ENCODE peak calls at places on chromosomes 2 and 18, in ten cellular contexts. G is uterus, E is NB4, B is IMR-90, X is Peyer's patch, R is adrenal gland, H is A549, F is transverse colon, Y is K562, S is HCT116. A is an unnamed sample.
A peak's percentile ranks its signal among the peaks of the same experiment; 100 is the strongest.

GRCh38 chr2:239639366-239640185 is 238.8 kb upstream of the HDAC4 start:
- DNase-seq in G (no peak), E (no peak), B (no peak), X (no peak), R (no peak), H (no peak), F (no peak), Y (no peak), S (no peak), A (no peak)

GRCh38 chr2:236743623-236744280 is 174.1 kb downstream of the ACKR3 start:
- DNase-seq in G (no peak), E (no peak), B (peak; percentile 18), X (no peak), R (no peak), H (no peak), F (no peak), Y (no peak), S (no peak), A (no peak)

GRCh38 chr18:76447268-76447890 is 47.7 kb downstream of the ZNF516 start:
- DNase-seq in G (peak; percentile 68), E (no peak), B (no peak), X (no peak), R (no peak), H (no peak), F (no peak), Y (no peak), S (no peak), A (no peak)

GRCh38 chr18:77023115-77023782 is 109.3 kb downstream of the MBP start:
- DNase-seq in G (no peak), E (no peak), B (no peak), X (no peak), R (no peak), H (no peak), F (no peak), Y (no peak), S (no peak), A (no peak)

GRCh38 chr2:45117383-45117782 is 108.1 kb upstream of the SIX2 start:
- DNase-seq in G (no peak), E (no peak), B (no peak), X (no peak), R (no peak), H (no peak), F (no peak), Y (no peak), S (no peak), A (no peak)

GRCh38 chr2:20113986-20114938 is 62.8 kb upstream of the LAPTM4A start:
- DNase-seq in G (no peak), E (no peak), B (no peak), X (no peak), R (no peak), H (no peak), F (peak; percentile 41), Y (no peak), S (no peak), A (no peak)

GRCh38 chr2:143132360-143132759 is 3.1 kb downstream of the ARHGAP15 start:
- DNase-seq in G (no peak), E (peak; percentile 66), B (no peak), X (no peak), R (no peak), H (no peak), F (no peak), Y (no peak), S (no peak), A (no peak)

GRCh38 chr2:99488999-99489757 is 639 bp downstream of the REV1 start:
- DNase-seq in G (peak; percentile 62), E (peak; percentile 78), B (peak; percentile 38), X (peak; percentile 77), R (peak; percentile 82), H (peak; percentile 69), F (peak; percentile 67), Y (peak; percentile 83), S (no peak), A (peak; percentile 44)

GRCh38 chr2:1824202-1824905 is 80.0 kb upstream of the PXDN start:
- DNase-seq in G (peak; percentile 40), E (no peak), B (no peak), X (no peak), R (no peak), H (no peak), F (peak; percentile 29), Y (no peak), S (no peak), A (no peak)

GRCh38 chr2:230865324-230865765 is 603 bp downstream of the ITM2C start:
- DNase-seq in G (no peak), E (peak; percentile 72), B (no peak), X (no peak), R (no peak), H (no peak), F (peak; percentile 45), Y (peak; percentile 52), S (no peak), A (no peak)

GRCh38 chr2:230865766-230866703 is 1.3 kb downstream of the ITM2C start:
- DNase-seq in G (peak; percentile 33), E (peak; percentile 78), B (no peak), X (peak; percentile 89), R (no peak), H (no peak), F (peak; percentile 91), Y (no peak), S (no peak), A (no peak)

GRCh38 chr2:230863442-230864121 is 1.2 kb upstream of the ITM2C start:
- DNase-seq in G (no peak), E (no peak), B (no peak), X (no peak), R (no peak), H (no peak), F (no peak), Y (no peak), S (no peak), A (no peak)

GRCh38 chr2:230864122-230864604 is 579 bp upstream of the ITM2C start:
- DNase-seq in G (no peak), E (no peak), B (no peak), X (no peak), R (no peak), H (no peak), F (no peak), Y (no peak), S (no peak), A (no peak)

DNA sequence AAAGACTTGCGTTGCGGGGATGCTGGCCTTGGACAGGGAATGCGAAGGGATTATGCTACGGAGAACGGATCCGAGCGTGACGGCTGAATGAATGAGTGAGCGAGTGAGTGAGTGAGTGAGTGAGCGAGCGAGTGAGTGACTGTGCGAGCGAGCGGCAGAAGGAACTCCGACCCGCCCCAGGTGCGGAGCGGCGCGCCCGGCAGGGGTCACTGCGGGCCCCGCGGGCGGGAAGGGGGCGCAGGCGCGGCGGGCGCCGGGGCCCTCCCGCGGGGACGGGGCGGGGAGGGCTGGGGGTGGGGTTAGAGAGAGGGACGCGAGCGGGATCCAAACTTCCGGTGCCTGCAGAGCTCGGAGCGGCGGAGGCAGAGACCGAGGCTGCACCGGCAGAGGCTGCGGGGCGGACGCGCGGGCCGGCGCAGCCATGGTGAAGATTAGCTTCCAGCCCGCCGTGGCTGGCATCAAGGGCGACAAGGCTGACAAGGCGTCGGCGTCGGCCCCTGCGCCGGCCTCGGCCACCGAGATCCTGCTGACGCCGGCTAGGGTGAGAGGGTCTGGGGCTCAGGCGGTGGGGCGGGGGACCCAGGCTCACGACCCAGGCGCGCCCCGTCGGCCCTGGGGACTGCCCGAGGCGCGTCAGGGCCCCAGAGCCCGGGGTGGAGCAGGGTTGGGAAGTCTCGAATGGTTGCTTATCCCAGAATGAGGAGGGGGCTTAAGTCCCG is at the start of gene ITM2C:
- DNase-seq in G (peak; percentile 68), E (peak; percentile 89), B (peak; percentile 62), X (peak; percentile 91), R (peak; percentile 57), H (peak; percentile 65), F (peak; percentile 89), Y (peak; percentile 90), S (peak; percentile 27), A (peak; percentile 85)
- TF ChIP-seq POLR2A in G (peak; percentile 33), E (peak; percentile 83), B (no peak), X (peak; percentile 89), R (peak; percentile 50), H (peak; percentile 81), F (peak; percentile 95), Y (peak; percentile 61), S (peak; percentile 57), A (peak; percentile 74)

GRCh38 chr18:12278765-12279682 is 24.9 kb downstream of the CIDEA start:
- DNase-seq in G (peak; percentile 91), E (no peak), B (peak; percentile 98), X (no peak), R (peak; percentile 74), H (no peak), F (peak; percentile 69), Y (no peak), S (no peak), A (peak; percentile 79)
- TF ChIP-seq POLR2A in G (peak; percentile 94), E (no peak), B (peak; percentile 96), X (no peak), R (no peak), H (no peak), F (peak; percentile 63), Y (no peak), S (no peak), A (peak; percentile 51)

DNA sequence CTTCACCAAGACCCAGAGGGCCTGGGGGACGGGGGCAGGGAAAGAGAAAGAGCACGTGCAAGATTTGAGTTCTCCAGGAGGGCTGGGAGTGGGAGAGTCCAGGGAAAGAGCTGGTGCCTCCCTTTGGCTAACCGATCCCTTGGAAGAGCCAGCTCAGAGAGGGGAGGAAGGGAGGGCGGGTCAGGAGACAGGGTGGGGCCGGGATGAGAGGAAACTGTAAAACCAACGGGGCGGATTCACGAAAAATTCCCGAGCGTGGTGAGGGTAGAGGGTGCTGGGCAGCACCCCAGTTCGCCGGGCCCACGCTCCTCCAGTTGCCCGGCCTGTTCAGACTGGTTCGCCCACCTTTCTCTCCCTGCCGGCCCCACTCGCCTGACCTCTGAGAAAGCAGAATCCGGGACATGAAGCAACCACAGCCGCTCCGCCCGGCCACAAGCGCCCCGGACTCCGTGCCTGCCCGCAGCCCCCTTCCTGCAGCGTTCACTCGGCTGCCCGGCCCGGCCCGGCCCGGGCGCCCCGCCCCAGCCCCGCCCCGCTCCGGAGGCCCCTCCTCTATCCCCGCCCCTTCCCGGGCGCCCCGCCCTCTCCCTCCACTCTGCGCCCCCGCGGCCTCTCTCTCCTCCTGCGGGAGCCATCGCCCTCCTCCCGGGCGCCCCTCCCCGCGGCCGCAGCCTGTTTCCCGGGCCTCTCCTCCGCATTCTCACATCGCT is 230.9 kb upstream of the SMAD2 start:
- DNase-seq in G (peak; percentile 91), E (peak; percentile 90), B (peak; percentile 5), X (peak; percentile 94), R (peak; percentile 92), H (peak; percentile 49), F (peak; percentile 91), Y (peak; percentile 90), S (no peak), A (peak; percentile 75)
- TF ChIP-seq POLR2A in G (peak; percentile 52), E (peak; percentile 49), B (no peak), X (peak; percentile 26), R (peak; percentile 69), H (peak; percentile 59), F (peak; percentile 87), Y (no peak), S (no peak), A (peak; percentile 65)

GRCh38 chr18:3447895-3448844 is 1.8 kb upstream of the TGIF1 start:
- DNase-seq in G (peak; percentile 93), E (peak; percentile 99), B (peak; percentile 96), X (peak; percentile 96), R (peak; percentile 98), H (peak; percentile 95), F (peak; percentile 95), Y (peak; percentile 86), S (peak; percentile 92), A (peak; percentile 74)
- TF ChIP-seq POLR2A in G (peak; percentile 89), E (peak; percentile 62), B (peak; percentile 95), X (peak; percentile 82), R (peak; percentile 86), H (peak; percentile 57), F (peak; percentile 97), Y (no peak), S (no peak), A (peak; percentile 61)

A was measured in H54.